ENCODE peak calls at places on chromosomes 11 and 22, in four cellular contexts. K, B, I and D are unnamed samples. For H3K4me1, the result is how much of the 10 kb centered on the place peaks cover.

GRCh38 chr22:49218142-49218541 is 609.5 kb downstream of the BRD1 start:
- DNase-seq in K (no peak), B (peak), I (no peak), D (no peak)

GRCh38 chr11:13434247-13435205 is 28.5 kb downstream of the BTBD10 start:
- DNase-seq in K (no peak), I (no peak), B (no peak), D (no peak)

GRCh38 chr11:121613724-121614123 is 161.0 kb upstream of the SORL1-AS1 start:
- DNase-seq in I (no peak), K (no peak), B (no peak), D (no peak)

GRCh38 chr11:1060885-1061616 is 13.6 kb upstream of the MUC2 start:
- DNase-seq in B (peak), I (no peak), K (peak), D (no peak)

GRCh38 chr11:107259826-107260225 is 197.8 kb downstream of the CWF19L2 start:
- DNase-seq in K (no peak), I (no peak), B (no peak), D (no peak)

GRCh38 chr11:4459470-4459869 is 10.4 kb downstream of the OR52K2 start:
- DNase-seq in K (no peak), B (peak), I (no peak), D (no peak)

GRCh38 chr11:126358763-126359160 is 3.3 kb downstream of the ST3GAL4 start:
- DNase-seq in I (no peak), K (no peak), B (no peak), D (no peak)

GRCh38 chr11:126344291-126344970 is 11.1 kb upstream of the ST3GAL4 start:
- DNase-seq in B (no peak), K (no peak), I (no peak), D (no peak)

GRCh38 chr11:124892131-124892530 is 5.5 kb downstream of the ROBO4 start:
- DNase-seq in K (no peak), B (no peak), I (no peak), D (no peak)

GRCh38 chr11:111359223-111360149 is 19.6 kb downstream of the POU2AF1 start:
- DNase-seq in I (no peak), K (no peak), B (no peak), D (no peak)

GRCh38 chr11:82631722-82632630 is 101.7 kb downstream of the FAM181B start:
- DNase-seq in B (no peak), K (no peak), I (no peak), D (no peak)

GRCh38 chr11:111603633-111604130 is 1.4 kb downstream of the SIK2 start:
- DNase-seq in I (no peak), K (no peak), B (no peak), D (no peak)

GRCh38 chr11:78202733-78203167 is 14.0 kb downstream of the USP35 start:
- DNase-seq in K (no peak), I (peak), B (no peak), D (no peak)

GRCh38 chr22:44574057-44574456 is 76.0 kb upstream of the RTL6 start:
- DNase-seq in I (no peak), K (no peak), B (peak), D (peak)

GRCh38 chr11:117387992-117388765 is 60.5 kb downstream of the CEP164 start:
- DNase-seq in I (no peak), K (no peak), B (no peak), D (no peak)

GRCh38 chr11:64842851-64843841 is 1.3 kb downstream of the CDC42BPG start:
- DNase-seq in I (no peak), B (peak), K (no peak), D (no peak)

GRCh38 chr22:32005453-32005852 is 37.6 kb upstream of the SLC5A1 start:
- DNase-seq in B (no peak), K (no peak), I (no peak), D (no peak)

GRCh38 chr22:23199159-23199558 is 18.9 kb downstream of the BCR start:
- DNase-seq in K (no peak), B (no peak), I (no peak), D (no peak)

GRCh38 chr22:23203452-23204124 is 23.3 kb downstream of the BCR start:
- DNase-seq in K (no peak), B (no peak), I (no peak), D (no peak)

GRCh38 chr22:23197836-23198235 is 17.5 kb downstream of the BCR start:
- DNase-seq in B (no peak), I (no peak), K (no peak), D (no peak)

GRCh38 chr22:23202812-23203451 is 22.6 kb downstream of the BCR start:
- DNase-seq in I (no peak), K (no peak), B (no peak), D (no peak)

DNA sequence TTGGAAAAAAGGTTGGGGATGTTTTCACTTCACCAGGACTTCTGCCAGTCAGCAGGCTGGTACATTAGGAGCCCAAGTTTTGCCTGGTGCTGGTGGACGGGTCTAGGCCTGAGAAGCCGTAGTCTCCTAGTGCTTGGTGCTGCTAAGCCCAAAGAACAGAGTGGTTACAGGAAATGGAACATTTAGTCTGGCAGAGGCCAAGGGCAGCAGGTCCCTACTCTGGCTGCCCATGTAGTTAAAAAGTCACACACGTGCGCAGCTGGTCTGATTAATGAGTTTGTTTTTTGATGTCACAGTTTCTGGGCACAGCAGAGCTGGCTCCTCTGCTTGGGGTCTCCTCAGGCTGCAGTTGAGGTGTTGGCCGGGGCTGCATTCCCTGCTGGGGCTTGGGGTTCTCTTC is 20.6 kb downstream of the BCR start:
- DNase-seq in B (no peak), K (no peak), I (no peak), D (no peak)
- H3K4me1 ChIP-seq in B (under half), K (under half), I (under half), D (under half)

DNA sequence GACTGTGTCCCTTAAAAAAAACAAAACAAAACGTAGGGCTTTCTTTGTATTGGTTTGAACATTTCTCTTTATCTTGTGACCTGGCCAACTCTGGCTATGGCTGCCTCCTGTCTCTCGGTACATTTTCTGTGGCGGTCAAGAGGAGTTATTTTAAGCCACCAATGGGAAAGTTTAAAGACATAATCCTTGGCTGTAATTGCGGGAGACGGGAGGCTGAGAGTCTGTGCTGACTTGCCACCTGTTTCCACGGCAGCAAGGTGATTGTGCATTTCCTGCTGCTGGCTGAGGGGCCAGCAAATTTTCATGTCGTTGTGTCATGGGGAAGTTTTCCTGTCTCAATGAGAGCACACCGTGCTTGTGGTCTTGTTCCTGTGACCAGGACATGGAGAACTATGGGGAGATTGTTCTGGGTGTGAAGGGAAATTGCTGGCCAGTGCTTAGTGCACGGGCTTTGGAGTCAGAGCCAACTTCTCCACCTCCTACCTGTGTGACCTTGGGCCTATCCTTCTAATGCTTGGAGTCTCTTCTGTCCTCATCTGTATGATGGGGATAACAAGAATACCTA is 11.0 kb downstream of the PTPRJ start:
- DNase-seq in B (peak), K (peak), I (no peak), D (no peak)
- H3K4me1 ChIP-seq in B (half or more), K (under half), I (under half), D (under half)

DNA sequence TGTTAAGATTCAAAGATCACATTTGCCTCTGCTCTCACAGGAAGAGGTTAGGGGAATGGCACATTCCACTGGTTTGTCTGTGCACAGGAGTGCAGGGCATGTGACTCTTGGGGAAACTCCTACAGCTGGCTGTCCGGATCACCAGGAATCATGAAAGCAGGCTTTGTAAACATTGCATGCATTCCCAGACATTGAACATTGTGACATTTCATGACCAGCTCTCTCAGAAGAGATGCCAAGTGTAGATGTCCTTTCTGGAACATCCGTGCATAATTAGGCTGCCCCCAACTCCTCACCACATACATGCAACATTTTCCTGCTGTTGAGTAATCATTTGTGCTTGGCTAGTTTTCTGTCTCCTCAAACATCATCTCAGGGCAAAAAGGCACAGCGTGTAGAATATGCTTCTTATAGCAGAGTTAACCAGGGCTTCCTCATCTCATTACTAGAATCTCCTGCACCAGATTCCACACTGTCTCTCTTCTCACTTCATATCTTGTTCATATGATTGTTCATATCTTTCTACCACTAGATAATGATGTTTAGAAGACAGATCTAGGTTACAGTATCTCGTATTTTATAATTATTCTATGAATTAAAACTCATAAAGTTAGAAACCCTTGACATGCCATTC is 694.7 kb downstream of the NTM start:
- DNase-seq in B (no peak), K (no peak), I (no peak), D (peak)
- H3K4me1 ChIP-seq in B (under half), K (under half), I (under half), D (under half)

DNA sequence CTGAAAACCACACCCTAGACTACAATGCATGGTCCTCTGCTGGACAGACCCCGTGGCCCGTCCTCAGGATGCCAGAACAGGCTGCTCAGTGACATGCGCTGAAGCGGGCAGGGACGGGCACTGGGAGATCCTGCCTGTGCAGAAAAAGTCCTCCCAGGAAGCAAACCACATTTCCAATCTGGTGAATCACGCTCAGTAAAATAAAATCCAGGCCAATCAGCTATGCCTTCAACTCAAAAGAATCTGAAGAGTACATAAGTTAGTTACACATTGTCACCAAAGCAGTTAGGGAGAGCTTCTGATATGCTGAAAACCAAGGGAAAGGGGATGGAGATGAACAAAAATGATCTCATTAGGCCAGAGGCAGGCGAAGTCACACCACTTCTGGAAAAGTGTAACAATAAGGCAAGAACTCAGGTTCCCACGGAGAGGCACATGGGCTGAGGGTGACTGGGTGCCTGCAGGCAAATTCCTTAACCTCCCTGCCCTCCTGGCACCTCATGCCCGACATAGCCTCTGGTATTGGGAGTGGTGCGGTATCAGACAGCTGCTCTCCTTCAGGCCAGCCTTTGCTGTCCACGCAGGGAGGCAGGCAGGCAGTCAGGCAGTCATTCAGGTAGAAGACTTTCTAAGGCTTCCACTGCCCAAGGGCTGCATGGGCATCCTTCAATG is 66.4 kb downstream of the APOL5 start:
- DNase-seq in I (no peak), K (no peak), B (no peak), D (peak)
- H3K4me1 ChIP-seq in I (under half), K (under half), B (under half), D (under half)

DNA sequence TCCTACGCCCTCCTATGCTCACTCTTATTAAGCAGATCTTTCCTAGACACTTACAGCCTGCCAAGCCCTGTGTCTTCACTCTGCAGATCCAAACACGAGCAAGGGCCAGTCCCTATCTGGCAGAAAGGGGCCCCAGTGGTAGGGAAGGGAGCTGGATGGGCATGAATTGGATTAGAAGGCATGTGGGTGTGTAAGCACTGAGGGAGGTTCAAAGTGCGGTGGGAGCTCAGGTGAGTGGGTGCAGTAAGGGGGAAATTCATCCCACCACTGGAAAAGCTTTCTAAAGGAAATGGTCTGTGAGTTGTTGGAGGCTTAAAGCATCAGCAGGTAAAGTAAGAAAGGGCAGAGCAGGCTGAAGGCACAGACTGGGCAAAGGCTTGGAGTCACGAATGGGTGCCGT is 5.5 kb downstream of the TMEM132A start:
- DNase-seq in I (no peak), B (no peak), K (no peak), D (no peak)
- H3K4me1 ChIP-seq in I (under half), B (under half), K (under half), D (under half)

GRCh38 chr22:30424471-30425326 is 869 bp upstream of the MTFP1 start:
- DNase-seq in K (no peak), I (peak), B (no peak), D (no peak)
- H3K4me1 ChIP-seq in K (under half), I (under half), B (half or more), D (half or more)